ENCODE peak calls at places on chromosomes 16 and 17, in ten cellular contexts. I is NCI-H446; N is activated T-helper 1 cell treated with anti-CD3 and anti-CD28 coated beads, Interleukin-12 subunit alpha, Interleukin-12 subunit beta, Interleukin-2, Interleukin-4 antibody, amounts not matched to agents 30 ng/mL and 10 ng/mL and 1 ng/mL, durations not matched to agents 14 hours and 24 hours and 36 hours; A is brain microvascular endothelial cell; S is trophoblast cell; B is activated T-helper 9 cell treated with anti-CD3 and anti-CD28 coated beads, Interleukin-2, amount 50 U/mL, for 16 hours; K is HEK293T; P is kidney tubule cell; W is posterior cingulate gyrus; J is amniotic stem cell. L is an unnamed sample.

GRCh38 chr16:64321881-64322280 is 800.0 kb downstream of the CDH11 start:
- DNase-seq in I (no peak), N (no peak), A (no peak), S (no peak), B (no peak), K (no peak), P (no peak), W (no peak), J (no peak), L (no peak)

GRCh38 chr17:73690581-73691135 is 46.4 kb upstream of the SDK2 start:
- DNase-seq in I (no peak), N (no peak), A (no peak), S (no peak), B (no peak), K (peak), P (no peak), W (no peak), J (no peak), L (no peak)

GRCh38 chr17:17776889-17777288 is 59.9 kb downstream of the SREBF1 start:
- DNase-seq in I (no peak), N (no peak), A (no peak), S (no peak), B (no peak), K (no peak), P (no peak), W (no peak), J (no peak), L (no peak)

GRCh38 chr17:82623707-82624106 is 24.5 kb downstream of the WDR45B start:
- DNase-seq in I (no peak), N (no peak), A (no peak), S (no peak), B (no peak), K (no peak), P (no peak), W (peak), J (no peak), L (no peak)

GRCh38 chr17:46212634-46213435 is 19.6 kb upstream of the KANSL1 start:
- DNase-seq in I (peak), N (peak), A (peak), S (peak), B (no peak), K (peak), P (peak), W (no peak), J (peak), L (peak)

GRCh38 chr17:61309857-61310256 is 89.8 kb upstream of the TBX2 start:
- DNase-seq in I (no peak), N (no peak), A (peak), S (peak), B (no peak), K (no peak), P (peak), W (no peak), J (peak), L (no peak)

GRCh38 chr17:21010705-21011596 is 31.9 kb downstream of the USP22 start:
- DNase-seq in I (no peak), N (no peak), A (no peak), S (no peak), B (no peak), K (no peak), P (no peak), W (no peak), J (no peak), L (no peak)

GRCh38 chr16:58709338-58709737 is 24.8 kb upstream of the SLC38A7 start:
- DNase-seq in I (no peak), N (no peak), A (no peak), S (no peak), B (no peak), K (no peak), P (peak), W (no peak), J (no peak), L (no peak)

GRCh38 chr17:66812571-66812970 is 22.3 kb upstream of the CACNG5 start:
- DNase-seq in I (no peak), N (no peak), A (no peak), S (no peak), B (no peak), K (no peak), P (no peak), W (no peak), J (no peak), L (no peak)

GRCh38 chr16:83187404-83187803 is 560.6 kb downstream of the CDH13 start:
- DNase-seq in I (no peak), N (no peak), A (peak), S (peak), B (no peak), K (no peak), P (peak), W (no peak), J (peak), L (no peak)

GRCh38 chr17:78112508-78113471 is 15.8 kb downstream of the TMC6 start:
- DNase-seq in I (peak), N (peak), A (peak), S (peak), B (peak), K (peak), P (peak), W (peak), J (no peak), L (peak)

GRCh38 chr17:77396610-77397009 is 255.8 kb downstream of the SEC14L1 start:
- DNase-seq in I (no peak), N (no peak), A (no peak), S (no peak), B (no peak), K (no peak), P (no peak), W (no peak), J (no peak), L (no peak)

GRCh38 chr16:86821933-86822332 is 243.6 kb downstream of the FOXL1 start:
- DNase-seq in I (no peak), N (no peak), A (no peak), S (peak), B (no peak), K (no peak), P (no peak), W (no peak), J (no peak), L (no peak)

GRCh38 chr17:3916013-3916696 is at the start of gene P2RX1:
- DNase-seq in I (no peak), N (peak), A (no peak), S (no peak), B (no peak), K (no peak), P (no peak), W (no peak), J (no peak), L (no peak)

GRCh38 chr16:8812162-8812843 is 14.7 kb downstream of the PMM2 start:
- DNase-seq in I (no peak), N (no peak), A (no peak), S (peak), B (no peak), K (no peak), P (no peak), W (no peak), J (no peak), L (no peak)

GRCh38 chr16:79662673-79663313 is 62.3 kb upstream of the MAF start:
- DNase-seq in I (no peak), N (no peak), A (no peak), S (peak), B (no peak), K (no peak), P (no peak), W (no peak), J (no peak), L (no peak)

GRCh38 chr17:49935526-49936210 is 33.3 kb upstream of the DLX4 start:
- DNase-seq in I (no peak), N (no peak), A (no peak), S (peak), B (no peak), K (no peak), P (no peak), W (no peak), J (no peak), L (no peak)

GRCh38 chr17:48030531-48030930 is 7.1 kb downstream of the COPZ2 start:
- DNase-seq in I (no peak), N (no peak), A (no peak), S (no peak), B (no peak), K (no peak), P (no peak), W (no peak), J (no peak), L (no peak)

GRCh38 chr17:74145756-74146155 is 57.7 kb upstream of the RPL38 start:
- DNase-seq in I (no peak), N (no peak), A (no peak), S (no peak), B (no peak), K (no peak), P (no peak), W (no peak), J (no peak), L (no peak)

GRCh38 chr17:210402-210801 is 29.0 kb upstream of the DOC2B start:
- DNase-seq in I (no peak), N (no peak), A (no peak), S (no peak), B (no peak), K (no peak), P (no peak), W (peak), J (no peak), L (no peak)

GRCh38 chr16:66212426-66212825 is 154.1 kb upstream of the CDH5 start:
- DNase-seq in I (no peak), N (no peak), A (no peak), S (no peak), B (no peak), K (no peak), P (no peak), W (no peak), J (no peak), L (no peak)

GRCh38 chr16:3094289-3095027 is 4.6 kb downstream of the ZSCAN10 start:
- DNase-seq in I (peak), N (no peak), A (peak), S (peak), B (peak), K (peak), P (peak), W (peak), J (no peak), L (peak)

GRCh38 chr17:28145348-28145747 is 102.9 kb downstream of the NLK start:
- DNase-seq in I (no peak), N (no peak), A (peak), S (no peak), B (no peak), K (no peak), P (peak), W (no peak), J (no peak), L (no peak)

GRCh38 chr17:69669441-69670178 is 255.1 kb downstream of the MAP2K6 start:
- DNase-seq in I (peak), N (no peak), A (no peak), S (peak), B (no peak), K (no peak), P (no peak), W (no peak), J (no peak), L (no peak)

GRCh38 chr17:73401911-73402310 is 90.1 kb upstream of the CDC42EP4 start:
- DNase-seq in I (no peak), N (peak), A (peak), S (no peak), B (no peak), K (no peak), P (peak), W (peak), J (no peak), L (no peak)

GRCh38 chr17:15106540-15106939 is 158.6 kb downstream of the PMP22 start:
- DNase-seq in I (no peak), N (no peak), A (peak), S (peak), B (no peak), K (no peak), P (peak), W (no peak), J (no peak), L (no peak)

GRCh38 chr17:11889266-11889665 is 108.0 kb downstream of the ZNF18 start:
- DNase-seq in I (no peak), N (no peak), A (no peak), S (no peak), B (no peak), K (no peak), P (no peak), W (no peak), J (no peak), L (no peak)

GRCh38 chr16:69233124-69233523 is 46.2 kb downstream of the SNTB2 start:
- DNase-seq in I (no peak), N (no peak), A (no peak), S (no peak), B (no peak), K (no peak), P (no peak), W (no peak), J (no peak), L (no peak)

GRCh38 chr16:79042886-79043285 is 557.7 kb downstream of the MAF start:
- DNase-seq in I (no peak), N (no peak), A (no peak), S (no peak), B (peak), K (no peak), P (no peak), W (no peak), J (no peak), L (no peak)

GRCh38 chr16:24046442-24046841 is 209.7 kb upstream of the CACNG3 start:
- DNase-seq in I (no peak), N (no peak), A (no peak), S (no peak), B (no peak), K (no peak), P (no peak), W (no peak), J (no peak), L (no peak)

GRCh38 chr17:79988163-79988971 is 47.3 kb downstream of the TBC1D16 start:
- DNase-seq in I (no peak), N (no peak), A (peak), S (no peak), B (no peak), K (no peak), P (peak), W (no peak), J (peak), L (peak)

GRCh38 chr16:85928411-85928820 is 29.5 kb downstream of the IRF8 start:
- DNase-seq in I (no peak), N (no peak), A (no peak), S (peak), B (no peak), K (no peak), P (no peak), W (no peak), J (no peak), L (no peak)

GRCh38 chr16:14510939-14511797 is 118.9 kb downstream of the PARN start:
- DNase-seq in I (no peak), N (no peak), A (peak), S (peak), B (no peak), K (no peak), P (peak), W (no peak), J (peak), L (no peak)

GRCh38 chr17:70519300-70519699 is 350.0 kb downstream of the KCNJ2 start:
- DNase-seq in I (no peak), N (no peak), A (no peak), S (no peak), B (no peak), K (no peak), P (no peak), W (no peak), J (no peak), L (no peak)

GRCh38 chr16:87579691-87580090 is 22.6 kb upstream of the JPH3 start:
- DNase-seq in I (no peak), N (no peak), A (no peak), S (no peak), B (no peak), K (no peak), P (no peak), W (no peak), J (no peak), L (no peak)

GRCh38 chr17:1485311-1485747 is 7.2 kb downstream of the MYO1C start:
- DNase-seq in I (no peak), N (no peak), A (no peak), S (peak), B (peak), K (peak), P (peak), W (no peak), J (no peak), L (no peak)